ENCODE peak calls at places on chromosomes 4 and X, in five cellular contexts. E is endothelial cell, Y is lower lobe of right lung, L is mucosa of descending colon, X is AG10803. C is an unnamed sample.

GRCh38 chrX:153537526-153538295 is 20.3 kb downstream of the ATP2B3 start:
- DNase-seq in E (no peak), Y (no peak), L (no peak), X (no peak), C (peak; percentile 59)

GRCh38 chr4:118745357-118745756 is 60.2 kb downstream of the METTL14 start:
- DNase-seq in E (no peak), Y (no peak), L (no peak), X (peak; percentile 54), C (no peak)

GRCh38 chr4:26726655-26727387 is 133.8 kb upstream of the STIM2 start:
- DNase-seq in E (no peak), Y (no peak), L (no peak), X (no peak), C (no peak)

GRCh38 chr4:137468836-137469235 is 63.5 kb downstream of the PCDH18 start:
- DNase-seq in E (no peak), Y (no peak), L (no peak), X (no peak), C (no peak)

GRCh38 chr4:82044141-82044993 is 329.4 kb downstream of the HNRNPD start:
- DNase-seq in E (peak; percentile 33), Y (peak; percentile 81), L (peak; percentile 55), X (peak; percentile 25), C (peak; percentile 78)

GRCh38 chrX:71118985-71119535 is 664 bp downstream of the MED12 start:
- DNase-seq in E (no peak), Y (no peak), L (no peak), X (no peak), C (no peak)

GRCh38 chr4:181956502-181956901 is 286.7 kb upstream of the TENM3 start:
- DNase-seq in E (no peak), Y (no peak), L (no peak), X (peak; percentile 88), C (no peak)

GRCh38 chr4:108360857-108361820 is 192.4 kb upstream of the LEF1 start:
- DNase-seq in E (peak; percentile 11), Y (no peak), L (no peak), X (peak; percentile 93), C (no peak)

GRCh38 chr4:155433636-155434360 is 57.0 kb upstream of the MAP9 start:
- DNase-seq in E (no peak), Y (no peak), L (no peak), X (no peak), C (no peak)

GRCh38 chrX:101759000-101759399 is 99.3 kb upstream of the ARMCX2 start:
- DNase-seq in E (peak; percentile 45), Y (no peak), L (no peak), X (peak; percentile 41), C (no peak)

GRCh38 chrX:136752796-136753195 is 27.9 kb downstream of the ARHGEF6 start:
- DNase-seq in E (no peak), Y (no peak), L (no peak), X (peak; percentile 32), C (no peak)

GRCh38 chr4:4859799-4860380 is 425 bp downstream of the MSX1 start:
- DNase-seq in E (peak; percentile 55), Y (no peak), L (no peak), X (no peak), C (peak; percentile 30)

GRCh38 chr4:44859477-44859876 is 133.1 kb upstream of the GNPDA2 start:
- DNase-seq in E (no peak), Y (no peak), L (no peak), X (no peak), C (no peak)

GRCh38 chrX:139049455-139049854 is 337.9 kb upstream of the FGF13 start:
- DNase-seq in E (no peak), Y (no peak), L (no peak), X (peak; percentile 47), C (no peak)

GRCh38 chrX:123835661-123836371 is 24.0 kb upstream of the XIAP start:
- DNase-seq in E (no peak), Y (no peak), L (no peak), X (peak; percentile 62), C (no peak)

GRCh38 chr4:142315999-142316398 is 530.1 kb downstream of the INPP4B start:
- DNase-seq in E (no peak), Y (no peak), L (no peak), X (no peak), C (no peak)

GRCh38 chr4:19850909-19851308 is 400.8 kb upstream of the SLIT2 start:
- DNase-seq in E (no peak), Y (no peak), L (no peak), X (peak; percentile 28), C (no peak)

GRCh38 chr4:101807351-101807750 is 16.8 kb downstream of the BANK1 start:
- DNase-seq in E (no peak), Y (no peak), L (no peak), X (no peak), C (no peak)

GRCh38 chr4:48343531-48343930 is 2.2 kb downstream of the SLAIN2 start:
- DNase-seq in E (no peak), Y (no peak), L (no peak), X (peak; percentile 37), C (no peak)

GRCh38 chr4:169664615-169665014 is 44.2 kb downstream of the CLCN3 start:
- DNase-seq in E (no peak), Y (no peak), L (no peak), X (peak; percentile 18), C (no peak)

GRCh38 chr4:150209140-150209829 is 131.0 kb downstream of the DCLK2 start:
- DNase-seq in E (peak; percentile 80), Y (peak; percentile 64), L (no peak), X (peak; percentile 64), C (peak; percentile 59)

GRCh38 chrX:69179380-69179911 is 14.2 kb upstream of the PJA1 start:
- DNase-seq in E (no peak), Y (no peak), L (no peak), X (peak; percentile 3), C (peak; percentile 54)

GRCh38 chr4:156594619-156595018 is 377.0 kb downstream of the PDGFC start:
- DNase-seq in E (no peak), Y (peak; percentile 51), L (peak; percentile 51), X (no peak), C (no peak)

GRCh38 chrX:63400340-63400739 is 49.2 kb upstream of the SPIN4 start:
- DNase-seq in E (no peak), Y (no peak), L (no peak), X (no peak), C (no peak)

GRCh38 chr4:150591284-150591874 is 9.4 kb downstream of the MAB21L2 start:
- DNase-seq in E (no peak), Y (no peak), L (no peak), X (no peak), C (peak; percentile 63)

GRCh38 chrX:32126997-32127396 is 1055.2 kb upstream of the FTHL17 start:
- DNase-seq in E (no peak), Y (no peak), L (no peak), X (no peak), C (no peak)

GRCh38 chrX:39890807-39891206 is 207.0 kb downstream of the BCOR start:
- DNase-seq in E (no peak), Y (no peak), L (no peak), X (no peak), C (no peak)

GRCh38 chr4:123939621-123940020 is 543.0 kb downstream of the SPRY1 start:
- DNase-seq in E (no peak), Y (no peak), L (no peak), X (peak; percentile 70), C (no peak)

GRCh38 chr4:71630783-71631182 is 153.1 kb downstream of the GC start:
- DNase-seq in E (no peak), Y (no peak), L (no peak), X (no peak), C (no peak)

GRCh38 chr4:98945297-98945850 is 16.4 kb upstream of the EIF4E start:
- DNase-seq in E (no peak), Y (no peak), L (no peak), X (peak; percentile 9), C (no peak)

GRCh38 chr4:60461551-60461950 is 738.6 kb upstream of the ADGRL3 start:
- DNase-seq in E (no peak), Y (no peak), L (no peak), X (no peak), C (no peak)

GRCh38 chr4:38983756-38984647 is 48.2 kb downstream of the TMEM156 start:
- DNase-seq in E (no peak), Y (no peak), L (no peak), X (peak; percentile 66), C (no peak)

GRCh38 chr4:173626277-173626676 is 96.2 kb upstream of the HAND2 start:
- DNase-seq in E (no peak), Y (no peak), L (no peak), X (no peak), C (no peak)

DNA sequence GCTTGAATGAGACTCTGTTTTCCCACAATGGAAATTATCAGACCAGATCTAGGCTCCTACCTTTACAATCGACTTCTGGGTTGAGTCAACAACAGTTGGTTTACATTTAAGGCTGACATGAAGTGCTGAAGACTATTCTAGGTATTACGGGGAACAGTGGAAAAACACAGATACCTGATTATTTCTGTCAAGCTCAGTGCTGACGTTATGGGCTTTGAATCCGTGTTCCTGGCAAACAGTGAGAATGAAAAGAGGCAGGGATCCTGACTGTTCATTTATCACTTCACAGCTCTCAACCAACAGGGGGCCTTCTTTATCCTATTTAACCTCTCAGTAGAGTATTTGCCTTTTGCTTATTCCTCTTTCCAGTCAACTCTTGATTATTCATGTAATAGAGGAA is 43.1 kb downstream of the TMEM164 start:
- DNase-seq in E (no peak), Y (no peak), L (no peak), X (no peak), C (no peak)
- TF ChIP-seq CTCF in E (no peak), Y (no peak), L (no peak), X (no peak), C (no peak)

DNA sequence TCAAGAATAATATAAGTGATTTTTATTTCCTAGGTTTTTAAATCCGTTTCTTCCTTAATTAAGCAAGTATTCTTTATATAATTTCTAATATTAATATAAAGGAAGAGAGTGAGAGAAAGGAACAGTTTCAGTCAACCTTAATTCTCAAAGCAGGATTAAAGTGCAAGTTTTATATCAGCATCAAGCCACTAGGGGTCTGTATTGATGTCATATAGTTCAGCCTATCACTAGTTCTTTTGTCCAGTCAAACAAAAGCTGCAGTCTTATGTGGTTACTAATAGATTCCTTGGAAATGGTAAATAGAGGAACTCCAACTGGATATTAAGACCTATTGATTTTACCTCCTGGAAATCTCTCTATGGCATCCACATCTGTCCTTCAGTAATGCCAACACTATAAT is 82.0 kb downstream of the NAP1L3 start:
- DNase-seq in E (no peak), Y (no peak), L (no peak), X (no peak), C (no peak)
- TF ChIP-seq CTCF in E (no peak), Y (no peak), L (no peak), X (no peak), C (peak; percentile 10)

GRCh38 chr4:152581536-152582160 is 45.8 kb upstream of the FBXW7 start:
- DNase-seq in E (no peak), Y (no peak), L (no peak), X (no peak), C (no peak)
- TF ChIP-seq CTCF in E (no peak), Y (no peak), L (no peak), X (peak; percentile 5), C (no peak)

DNA sequence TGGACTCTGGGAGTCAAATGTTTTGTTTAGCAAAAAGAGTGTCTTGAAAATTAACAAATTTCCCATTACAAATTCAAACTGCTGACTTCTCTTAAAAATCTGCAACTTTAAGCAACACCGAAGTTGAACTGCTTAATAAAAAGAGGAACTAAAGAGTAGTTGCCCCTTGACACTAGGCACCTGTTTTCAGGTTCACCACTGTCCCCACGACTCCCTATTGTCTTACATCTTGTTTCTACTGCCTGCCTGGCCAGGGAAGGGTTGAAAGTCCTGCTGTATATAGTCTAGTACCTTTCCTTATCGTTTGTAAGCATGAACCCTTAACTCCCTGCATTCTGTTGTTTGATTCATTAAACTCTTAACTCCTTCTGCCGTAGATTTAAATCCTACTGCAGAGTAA is 173.8 kb downstream of the SCFD2 start:
- DNase-seq in E (no peak), Y (no peak), L (no peak), X (no peak), C (no peak)
- TF ChIP-seq CTCF in E (no peak), Y (no peak), L (no peak), X (no peak), C (no peak)

GRCh38 chrX:54785901-54786300 is 12.2 kb downstream of the ITIH6 start:
- DNase-seq in E (peak; percentile 22), Y (no peak), L (no peak), X (peak; percentile 1), C (peak; percentile 26)
- TF ChIP-seq CTCF in E (no peak), Y (no peak), L (no peak), X (peak; percentile 26), C (no peak)

C was measured in glutamatergic neuron.